ENCODE peak calls at places on chromosomes 13 and 19, in nine cellular contexts. D is ascending aorta; Y is adrenal gland; A is IMR-90; T is testis; C is CD8-positive, alpha-beta T cell; S is GM12864; H is astrocyte of the spinal cord; M is GM06990. R is an unnamed sample.

GRCh38 chr19:47729799-47730520 is 15.4 kb upstream of the NOP53 start:
- DNase-seq in D (peak; percentile 87), Y (peak; percentile 59), A (no peak), T (peak; percentile 74), C (no peak), S (no peak), H (no peak), M (no peak), R (peak; percentile 24)

GRCh38 chr19:16073988-16074387 is 2.3 kb upstream of the TPM4 start:
- DNase-seq in D (no peak), Y (peak; percentile 9), A (no peak), T (no peak), C (no peak), S (no peak), H (no peak), M (no peak), R (no peak)

GRCh38 chr13:110415669-110416068 is 108.6 kb downstream of the COL4A2 start:
- DNase-seq in D (no peak), Y (peak; percentile 51), A (peak; percentile 24), T (no peak), C (no peak), S (no peak), H (no peak), M (no peak), R (peak; percentile 62)

GRCh38 chr19:54100560-54100959 is at the start of gene OSCAR:
- DNase-seq in D (peak; percentile 65), Y (no peak), A (no peak), T (no peak), C (no peak), S (no peak), H (no peak), M (no peak), R (no peak)

GRCh38 chr13:76297331-76297730 is 588.9 kb downstream of the KCTD12 start:
- DNase-seq in D (no peak), Y (no peak), A (no peak), T (no peak), C (no peak), S (no peak), H (no peak), M (no peak), R (no peak)

GRCh38 chr19:3771033-3771905 is 759 bp downstream of the RAX2 start:
- DNase-seq in D (no peak), Y (no peak), A (no peak), T (no peak), C (no peak), S (no peak), H (no peak), M (no peak), R (no peak)

GRCh38 chr19:4402171-4403004 is at the start of gene CHAF1A:
- DNase-seq in D (peak; percentile 100), Y (peak; percentile 100), A (peak; percentile 100), T (peak; percentile 100), C (peak; percentile 98), S (peak; percentile 100), H (peak; percentile 100), M (peak; percentile 98), R (peak; percentile 100)

GRCh38 chr13:38348890-38349289 is 761 bp upstream of the UFM1 start:
- DNase-seq in D (no peak), Y (no peak), A (peak; percentile 40), T (peak; percentile 17), C (no peak), S (no peak), H (peak; percentile 48), M (peak; percentile 4), R (peak; percentile 64)

GRCh38 chr13:48853381-48854102 is 122.2 kb upstream of the FNDC3A start:
- DNase-seq in D (no peak), Y (no peak), A (peak; percentile 67), T (no peak), C (no peak), S (no peak), H (peak; percentile 53), M (no peak), R (peak; percentile 61)

GRCh38 chr13:65936249-65936648 is 1293.9 kb downstream of the PCDH9 start:
- DNase-seq in D (no peak), Y (no peak), A (no peak), T (no peak), C (no peak), S (no peak), H (no peak), M (no peak), R (no peak)

GRCh38 chr13:24207841-24208240 is 47.3 kb downstream of the SPATA13 start:
- DNase-seq in D (no peak), Y (no peak), A (no peak), T (no peak), C (no peak), S (no peak), H (no peak), M (no peak), R (no peak)

GRCh38 chr19:11137542-11138384 is 17.8 kb downstream of the SPC24 start:
- DNase-seq in D (peak; percentile 91), Y (peak; percentile 93), A (peak; percentile 84), T (peak; percentile 84), C (no peak), S (no peak), H (peak; percentile 89), M (no peak), R (peak; percentile 92)

GRCh38 chr13:28434934-28435333 is 60.0 kb downstream of the FLT1 start:
- DNase-seq in D (no peak), Y (no peak), A (peak; percentile 36), T (no peak), C (no peak), S (no peak), H (no peak), M (no peak), R (no peak)

GRCh38 chr13:106472621-106473020 is 62.8 kb downstream of the EFNB2 start:
- DNase-seq in D (no peak), Y (no peak), A (no peak), T (no peak), C (no peak), S (no peak), H (no peak), M (no peak), R (no peak)

DNA sequence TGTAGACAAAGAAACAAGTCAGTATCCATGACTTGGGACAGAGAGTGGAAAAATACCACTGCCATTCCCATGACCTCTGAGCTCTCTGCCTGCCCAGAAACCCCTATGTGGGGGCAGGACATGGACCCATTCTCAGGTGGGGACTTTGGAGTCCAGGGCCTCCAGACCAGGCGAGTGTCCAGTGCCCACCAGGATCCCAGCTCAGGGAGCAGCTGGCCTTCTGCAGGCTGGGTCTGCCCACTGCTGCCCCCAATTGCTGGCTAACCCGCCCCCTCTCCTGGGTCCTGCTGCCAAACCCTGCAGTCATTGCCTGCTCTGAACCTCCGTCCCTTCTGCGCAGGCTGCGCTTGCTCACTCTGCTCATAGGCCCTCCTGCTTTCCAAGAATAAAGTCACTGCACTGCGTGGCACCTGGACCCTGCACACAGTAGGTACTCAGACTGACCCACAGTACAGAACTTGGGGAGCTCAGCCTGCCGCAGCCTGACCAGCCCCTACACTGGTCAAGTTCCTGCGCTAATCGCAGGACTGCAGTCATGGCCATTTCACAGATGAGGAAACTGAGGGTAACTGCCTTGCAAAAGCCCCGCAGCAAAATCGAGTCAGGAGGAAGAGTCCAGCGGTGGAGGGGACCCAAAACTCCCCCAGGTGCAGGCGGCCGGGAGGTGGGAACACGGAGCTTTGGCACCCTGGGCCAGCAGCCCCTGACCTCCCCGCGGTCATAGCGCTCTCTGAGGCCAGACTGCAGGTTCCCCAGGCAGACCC is 774 bp downstream of the SLC7A10 start:
- DNase-seq in D (no peak), Y (no peak), A (no peak), T (no peak), C (no peak), S (no peak), H (no peak), M (no peak), R (no peak)
- H3K4me3 ChIP-seq in D (peak overlapping the region; percentile 16), Y (no peak overlapping the region), A (no peak overlapping the region), T (peak overlapping the region; percentile 44), C (no peak overlapping the region), S (no peak overlapping the region), H (no peak overlapping the region), M (no peak overlapping the region), R (no peak overlapping the region)

GRCh38 chr19:23971598-23971997 is 56.9 kb downstream of the ZNF726 start:
- DNase-seq in D (no peak), Y (no peak), A (no peak), T (no peak), C (no peak), S (no peak), H (no peak), M (no peak), R (no peak)
- H3K4me3 ChIP-seq in D (no peak overlapping the region), Y (no peak overlapping the region), A (no peak overlapping the region), T (peak overlapping the region; percentile 41), C (no peak overlapping the region), S (no peak overlapping the region), H (no peak overlapping the region), M (no peak overlapping the region), R (no peak overlapping the region)

GRCh38 chr13:42707596-42707995 is 73.8 kb upstream of the FAM216B start:
- DNase-seq in D (no peak), Y (no peak), A (peak; percentile 64), T (no peak), C (no peak), S (no peak), H (peak; percentile 78), M (no peak), R (peak; percentile 69)
- H3K4me3 ChIP-seq in D (no peak overlapping the region), Y (no peak overlapping the region), A (no peak overlapping the region), T (no peak overlapping the region), C (no peak overlapping the region), S (no peak overlapping the region), H (no peak overlapping the region), M (no peak overlapping the region), R (no peak overlapping the region)

GRCh38 chr19:49361438-49362047 is 673 bp downstream of the TEAD2 start:
- DNase-seq in D (peak; percentile 88), Y (peak; percentile 77), A (peak; percentile 80), T (peak; percentile 71), C (no peak), S (no peak), H (peak; percentile 89), M (no peak), R (peak; percentile 69)

GRCh38 chr19:49363265-49364082 is at the start of gene DKKL1:
- DNase-seq in D (peak; percentile 99), Y (peak; percentile 99), A (peak; percentile 99), T (peak; percentile 96), C (peak; percentile 48), S (peak; percentile 68), H (peak; percentile 99), M (peak; percentile 90), R (peak; percentile 99)

GRCh38 chr19:49362048-49362925 is at the start of gene TEAD2:
- DNase-seq in D (peak; percentile 85), Y (peak; percentile 67), A (peak; percentile 47), T (peak; percentile 68), C (no peak), S (no peak), H (peak; percentile 56), M (no peak), R (peak; percentile 22)

GRCh38 chr19:49364083-49364687 is 508 bp downstream of the DKKL1 start:
- DNase-seq in D (no peak), Y (no peak), A (no peak), T (no peak), C (no peak), S (no peak), H (no peak), M (no peak), R (no peak)

GRCh38 chr19:49362926-49363264 is 679 bp upstream of the TEAD2 start:
- DNase-seq in D (peak; percentile 71), Y (peak; percentile 52), A (peak; percentile 45), T (no peak), C (no peak), S (no peak), H (no peak), M (no peak), R (no peak)
- H3K4me3 ChIP-seq in D (peak overlapping the region; percentile 45), Y (no peak overlapping the region), A (peak overlapping the region; percentile 82), T (peak overlapping the region; percentile 74), C (peak overlapping the region; percentile 31), S (no peak overlapping the region), H (peak overlapping the region; percentile 96), M (no peak overlapping the region), R (peak overlapping the region; percentile 80)

R was measured in fibroblast of mammary gland.